ENCODE peak calls at places on chromosomes 2 and 18, in ten cellular contexts. One of them, this sample, is unnamed.

GRCh38 chr2:143844986-143845385 is 674.9 kb downstream of the ZEB2 start:
- DNase-seq in substantia nigra: no peak
- DNase-seq in Peyer's patch: no peak
- DNase-seq in T-helper 1 cell: no peak
- DNase-seq in NCI-H1417: no peak
- DNase-seq in RKO: no peak
- DNase-seq in MCF 10A: no peak
- DNase-seq in PC-9: no peak
- DNase-seq in progenitor cell of endocrine pancreas: no peak
- DNase-seq in AG08395: no peak
- DNase-seq in this sample: no peak

GRCh38 chr2:109223490-109223889 is 94.5 kb downstream of the SH3RF3 start:
- DNase-seq in substantia nigra: no peak
- DNase-seq in Peyer's patch: no peak
- DNase-seq in T-helper 1 cell: no peak
- DNase-seq in NCI-H1417: no peak
- DNase-seq in RKO: no peak
- DNase-seq in MCF 10A: no peak
- DNase-seq in PC-9: no peak
- DNase-seq in progenitor cell of endocrine pancreas: no peak
- DNase-seq in AG08395: no peak
- DNase-seq in this sample: no peak

GRCh38 chr2:62539892-62540785 is 34.1 kb upstream of the TMEM17 start:
- DNase-seq in substantia nigra: no peak
- DNase-seq in Peyer's patch: no peak
- DNase-seq in T-helper 1 cell: no peak
- DNase-seq in NCI-H1417: no peak
- DNase-seq in RKO: no peak
- DNase-seq in MCF 10A: no peak
- DNase-seq in PC-9: no peak
- DNase-seq in progenitor cell of endocrine pancreas: no peak
- DNase-seq in AG08395: no peak
- DNase-seq in this sample: no peak

GRCh38 chr18:78293940-78294401 is 685.6 kb upstream of the SALL3 start:
- DNase-seq in substantia nigra: no peak
- DNase-seq in Peyer's patch: no peak
- DNase-seq in T-helper 1 cell: no peak
- DNase-seq in NCI-H1417: no peak
- DNase-seq in RKO: no peak
- DNase-seq in MCF 10A: no peak
- DNase-seq in PC-9: no peak
- DNase-seq in progenitor cell of endocrine pancreas: no peak
- DNase-seq in AG08395: no peak
- DNase-seq in this sample: no peak

GRCh38 chr2:133497261-133497893 is 70.9 kb downstream of the NCKAP5 start:
- DNase-seq in substantia nigra: no peak
- DNase-seq in Peyer's patch: no peak
- DNase-seq in T-helper 1 cell: no peak
- DNase-seq in NCI-H1417: peak; percentile 0
- DNase-seq in RKO: no peak
- DNase-seq in MCF 10A: no peak
- DNase-seq in PC-9: no peak
- DNase-seq in progenitor cell of endocrine pancreas: no peak
- DNase-seq in AG08395: peak; percentile 17
- DNase-seq in this sample: no peak

GRCh38 chr2:207831569-207832248 is 62.0 kb upstream of the FZD5 start:
- DNase-seq in substantia nigra: no peak
- DNase-seq in Peyer's patch: peak; percentile 65
- DNase-seq in T-helper 1 cell: no peak
- DNase-seq in NCI-H1417: no peak
- DNase-seq in RKO: no peak
- DNase-seq in MCF 10A: no peak
- DNase-seq in PC-9: no peak
- DNase-seq in progenitor cell of endocrine pancreas: no peak
- DNase-seq in AG08395: no peak
- DNase-seq in this sample: no peak

GRCh38 chr2:113084249-113085000 is 16.7 kb downstream of the IL1F10 start:
- DNase-seq in substantia nigra: no peak
- DNase-seq in Peyer's patch: no peak
- DNase-seq in T-helper 1 cell: no peak
- DNase-seq in NCI-H1417: peak; percentile 6
- DNase-seq in RKO: peak; percentile 28
- DNase-seq in MCF 10A: peak; percentile 38
- DNase-seq in PC-9: no peak
- DNase-seq in progenitor cell of endocrine pancreas: no peak
- DNase-seq in AG08395: peak; percentile 22
- DNase-seq in this sample: no peak

GRCh38 chr2:231397011-231397927 is 1.8 kb downstream of the B3GNT7 start:
- DNase-seq in substantia nigra: no peak
- DNase-seq in Peyer's patch: no peak
- DNase-seq in T-helper 1 cell: no peak
- DNase-seq in NCI-H1417: no peak
- DNase-seq in RKO: no peak
- DNase-seq in MCF 10A: no peak
- DNase-seq in PC-9: peak; percentile 75
- DNase-seq in progenitor cell of endocrine pancreas: no peak
- DNase-seq in AG08395: no peak
- DNase-seq in this sample: no peak

GRCh38 chr2:97761192-97761591 is 47.8 kb downstream of the ZAP70 start:
- DNase-seq in substantia nigra: no peak
- DNase-seq in Peyer's patch: no peak
- DNase-seq in T-helper 1 cell: peak; percentile 37
- DNase-seq in NCI-H1417: no peak
- DNase-seq in RKO: no peak
- DNase-seq in MCF 10A: no peak
- DNase-seq in PC-9: no peak
- DNase-seq in progenitor cell of endocrine pancreas: no peak
- DNase-seq in AG08395: no peak
- DNase-seq in this sample: no peak

GRCh38 chr2:69978157-69978904 is 16.9 kb upstream of the ASPRV1 start:
- DNase-seq in substantia nigra: no peak
- DNase-seq in Peyer's patch: peak; percentile 40
- DNase-seq in T-helper 1 cell: no peak
- DNase-seq in NCI-H1417: no peak
- DNase-seq in RKO: no peak
- DNase-seq in MCF 10A: peak; percentile 17
- DNase-seq in PC-9: no peak
- DNase-seq in progenitor cell of endocrine pancreas: no peak
- DNase-seq in AG08395: no peak
- DNase-seq in this sample: no peak

GRCh38 chr18:68426731-68427315 is 288.1 kb downstream of the TMX3 start:
- DNase-seq in substantia nigra: no peak
- DNase-seq in Peyer's patch: no peak
- DNase-seq in T-helper 1 cell: no peak
- DNase-seq in NCI-H1417: no peak
- DNase-seq in RKO: no peak
- DNase-seq in MCF 10A: no peak
- DNase-seq in PC-9: no peak
- DNase-seq in progenitor cell of endocrine pancreas: no peak
- DNase-seq in AG08395: no peak
- DNase-seq in this sample: no peak

GRCh38 chr18:48939368-48940097 is 11.2 kb downstream of the SMAD7 start:
- DNase-seq in substantia nigra: peak; percentile 60
- DNase-seq in Peyer's patch: no peak
- DNase-seq in T-helper 1 cell: no peak
- DNase-seq in NCI-H1417: no peak
- DNase-seq in RKO: no peak
- DNase-seq in MCF 10A: peak; percentile 32
- DNase-seq in PC-9: no peak
- DNase-seq in progenitor cell of endocrine pancreas: no peak
- DNase-seq in AG08395: no peak
- DNase-seq in this sample: no peak

GRCh38 chr2:86249176-86249842 is 50.1 kb downstream of the MRPL35 start:
- DNase-seq in substantia nigra: peak; percentile 28
- DNase-seq in Peyer's patch: no peak
- DNase-seq in T-helper 1 cell: no peak
- DNase-seq in NCI-H1417: peak; percentile 87
- DNase-seq in RKO: peak; percentile 63
- DNase-seq in MCF 10A: peak; percentile 65
- DNase-seq in PC-9: no peak
- DNase-seq in progenitor cell of endocrine pancreas: no peak
- DNase-seq in AG08395: peak; percentile 59
- DNase-seq in this sample: peak; percentile 69

GRCh38 chr2:73089270-73090030 is 17.9 kb upstream of the SFXN5 start:
- DNase-seq in substantia nigra: no peak
- DNase-seq in Peyer's patch: no peak
- DNase-seq in T-helper 1 cell: no peak
- DNase-seq in NCI-H1417: no peak
- DNase-seq in RKO: peak; percentile 68
- DNase-seq in MCF 10A: peak; percentile 79
- DNase-seq in PC-9: peak; percentile 83
- DNase-seq in progenitor cell of endocrine pancreas: no peak
- DNase-seq in AG08395: peak; percentile 99
- DNase-seq in this sample: no peak

GRCh38 chr2:10057231-10058107 is 14.1 kb downstream of the KLF11 start:
- DNase-seq in substantia nigra: peak; percentile 67
- DNase-seq in Peyer's patch: no peak
- DNase-seq in T-helper 1 cell: no peak
- DNase-seq in NCI-H1417: no peak
- DNase-seq in RKO: no peak
- DNase-seq in MCF 10A: peak; percentile 70
- DNase-seq in PC-9: peak; percentile 63
- DNase-seq in progenitor cell of endocrine pancreas: peak; percentile 51
- DNase-seq in AG08395: peak; percentile 72
- DNase-seq in this sample: peak; percentile 38

GRCh38 chr2:15579641-15580040 is 12.0 kb upstream of the DDX1 start:
- DNase-seq in substantia nigra: no peak
- DNase-seq in Peyer's patch: no peak
- DNase-seq in T-helper 1 cell: no peak
- DNase-seq in NCI-H1417: no peak
- DNase-seq in RKO: peak; percentile 18
- DNase-seq in MCF 10A: no peak
- DNase-seq in PC-9: no peak
- DNase-seq in progenitor cell of endocrine pancreas: no peak
- DNase-seq in AG08395: no peak
- DNase-seq in this sample: no peak

GRCh38 chr2:223056656-223057418 is 4.8 kb downstream of the KCNE4 start:
- DNase-seq in substantia nigra: no peak
- DNase-seq in Peyer's patch: no peak
- DNase-seq in T-helper 1 cell: no peak
- DNase-seq in NCI-H1417: peak; percentile 46
- DNase-seq in RKO: no peak
- DNase-seq in MCF 10A: no peak
- DNase-seq in PC-9: no peak
- DNase-seq in progenitor cell of endocrine pancreas: no peak
- DNase-seq in AG08395: no peak
- DNase-seq in this sample: no peak

GRCh38 chr2:174012347-174013309 is 47.5 kb upstream of the SP3 start:
- DNase-seq in substantia nigra: peak; percentile 62
- DNase-seq in Peyer's patch: peak; percentile 68
- DNase-seq in T-helper 1 cell: peak; percentile 11
- DNase-seq in NCI-H1417: no peak
- DNase-seq in RKO: no peak
- DNase-seq in MCF 10A: no peak
- DNase-seq in PC-9: no peak
- DNase-seq in progenitor cell of endocrine pancreas: no peak
- DNase-seq in AG08395: peak; percentile 59
- DNase-seq in this sample: no peak

GRCh38 chr18:13406770-13407169 is 188.2 kb downstream of the LDLRAD4 start:
- DNase-seq in substantia nigra: no peak
- DNase-seq in Peyer's patch: peak; percentile 70
- DNase-seq in T-helper 1 cell: no peak
- DNase-seq in NCI-H1417: no peak
- DNase-seq in RKO: no peak
- DNase-seq in MCF 10A: no peak
- DNase-seq in PC-9: no peak
- DNase-seq in progenitor cell of endocrine pancreas: no peak
- DNase-seq in AG08395: no peak
- DNase-seq in this sample: no peak

GRCh38 chr2:61763605-61764034 is 90.2 kb downstream of the FAM161A start:
- DNase-seq in substantia nigra: peak; percentile 89
- DNase-seq in Peyer's patch: peak; percentile 85
- DNase-seq in T-helper 1 cell: no peak
- DNase-seq in NCI-H1417: peak; percentile 99
- DNase-seq in RKO: peak; percentile 92
- DNase-seq in MCF 10A: peak; percentile 89
- DNase-seq in PC-9: no peak
- DNase-seq in progenitor cell of endocrine pancreas: no peak
- DNase-seq in AG08395: peak; percentile 69
- DNase-seq in this sample: peak; percentile 93

GRCh38 chr2:191759200-191759507 is 81.2 kb downstream of the NABP1 start:
- DNase-seq in substantia nigra: no peak
- DNase-seq in Peyer's patch: no peak
- DNase-seq in T-helper 1 cell: no peak
- DNase-seq in NCI-H1417: no peak
- DNase-seq in RKO: no peak
- DNase-seq in MCF 10A: no peak
- DNase-seq in PC-9: no peak
- DNase-seq in progenitor cell of endocrine pancreas: no peak
- DNase-seq in AG08395: no peak
- DNase-seq in this sample: no peak

GRCh38 chr2:85705680-85706039 is 11.5 kb downstream of the GNLY start:
- DNase-seq in substantia nigra: no peak
- DNase-seq in Peyer's patch: no peak
- DNase-seq in T-helper 1 cell: no peak
- DNase-seq in NCI-H1417: no peak
- DNase-seq in RKO: peak; percentile 16
- DNase-seq in MCF 10A: peak; percentile 99
- DNase-seq in PC-9: peak; percentile 89
- DNase-seq in progenitor cell of endocrine pancreas: no peak
- DNase-seq in AG08395: peak; percentile 81
- DNase-seq in this sample: no peak

GRCh38 chr18:45334188-45334587 is 281.1 kb upstream of the SLC14A2 start:
- DNase-seq in substantia nigra: no peak
- DNase-seq in Peyer's patch: no peak
- DNase-seq in T-helper 1 cell: no peak
- DNase-seq in NCI-H1417: no peak
- DNase-seq in RKO: no peak
- DNase-seq in MCF 10A: no peak
- DNase-seq in PC-9: no peak
- DNase-seq in progenitor cell of endocrine pancreas: no peak
- DNase-seq in AG08395: no peak
- DNase-seq in this sample: no peak

GRCh38 chr18:8778386-8778785 is 73.0 kb downstream of the MTCL1 start:
- DNase-seq in substantia nigra: no peak
- DNase-seq in Peyer's patch: no peak
- DNase-seq in T-helper 1 cell: no peak
- DNase-seq in NCI-H1417: peak; percentile 88
- DNase-seq in RKO: no peak
- DNase-seq in MCF 10A: no peak
- DNase-seq in PC-9: no peak
- DNase-seq in progenitor cell of endocrine pancreas: no peak
- DNase-seq in AG08395: no peak
- DNase-seq in this sample: no peak

GRCh38 chr18:11309172-11309571 is 159.8 kb upstream of the PIEZO2 start:
- DNase-seq in substantia nigra: no peak
- DNase-seq in Peyer's patch: no peak
- DNase-seq in T-helper 1 cell: no peak
- DNase-seq in NCI-H1417: peak; percentile 11
- DNase-seq in RKO: peak; percentile 22
- DNase-seq in MCF 10A: peak; percentile 20
- DNase-seq in PC-9: no peak
- DNase-seq in progenitor cell of endocrine pancreas: no peak
- DNase-seq in AG08395: no peak
- DNase-seq in this sample: no peak

GRCh38 chr2:25618676-25619075 is 54.7 kb downstream of the DTNB start:
- DNase-seq in substantia nigra: no peak
- DNase-seq in Peyer's patch: no peak
- DNase-seq in T-helper 1 cell: no peak
- DNase-seq in NCI-H1417: peak; percentile 94
- DNase-seq in RKO: peak; percentile 8
- DNase-seq in MCF 10A: peak; percentile 87
- DNase-seq in PC-9: peak; percentile 94
- DNase-seq in progenitor cell of endocrine pancreas: no peak
- DNase-seq in AG08395: peak; percentile 5
- DNase-seq in this sample: peak; percentile 83

GRCh38 chr18:51563401-51563800 is 365.9 kb upstream of the MEX3C start:
- DNase-seq in substantia nigra: no peak
- DNase-seq in Peyer's patch: no peak
- DNase-seq in T-helper 1 cell: no peak
- DNase-seq in NCI-H1417: no peak
- DNase-seq in RKO: no peak
- DNase-seq in MCF 10A: no peak
- DNase-seq in PC-9: no peak
- DNase-seq in progenitor cell of endocrine pancreas: no peak
- DNase-seq in AG08395: no peak
- DNase-seq in this sample: no peak

This sample was measured in NCI-H2171 treated with DMSO at 0.1 percent for 48 hours.